ENCODE peak calls at places on chromosomes 16 and 17, in four cellular contexts. K, D, S and T are unnamed samples.

GRCh38 chr16:49575352-49576172 is 202.0 kb downstream of the C16orf78 start:
- DNase-seq in K (no peak), S (no peak), D (no peak), T (peak)

GRCh38 chr17:5422505-5422904 is 2.5 kb downstream of the RPAIN start:
- DNase-seq in D (no peak), K (no peak), S (no peak), T (no peak)

GRCh38 chr16:82016268-82016667 is 5.0 kb upstream of the SDR42E1 start:
- DNase-seq in K (peak), D (no peak), S (no peak), T (peak)

GRCh38 chr17:77003699-77004098 is 135.5 kb downstream of the MGAT5B start:
- DNase-seq in D (no peak), K (no peak), S (no peak), T (no peak)

GRCh38 chr16:1871974-1872635 is at the start of gene MEIOB:
- DNase-seq in S (peak), D (peak), K (peak), T (peak)

GRCh38 chr17:63378411-63379076 is 67.6 kb downstream of the CYB561 start:
- DNase-seq in K (no peak), S (no peak), D (no peak), T (no peak)

GRCh38 chr17:43449470-43450202 is 34.1 kb upstream of the DHX8 start:
- DNase-seq in D (no peak), S (no peak), K (no peak), T (peak)

GRCh38 chr17:32275060-32276042 is 9.7 kb downstream of the RHBDL3 start:
- DNase-seq in D (no peak), K (peak), S (no peak), T (peak)

GRCh38 chr17:199806-200603 is 18.6 kb upstream of the DOC2B start:
- DNase-seq in D (no peak), K (peak), S (no peak), T (no peak)

GRCh38 chr17:40014375-40014980 is 762 bp upstream of the CSF3 start:
- DNase-seq in K (peak), D (no peak), S (no peak), T (no peak)

GRCh38 chr17:40015998-40016691 is 905 bp downstream of the CSF3 start:
- DNase-seq in K (no peak), D (no peak), S (no peak), T (no peak)

GRCh38 chr17:40016692-40017000 is 1.4 kb downstream of the CSF3 start:
- DNase-seq in K (no peak), S (no peak), D (no peak), T (no peak)

GRCh38 chr17:40017422-40018080 is 2.3 kb downstream of the CSF3 start:
- DNase-seq in S (no peak), D (no peak), K (no peak), T (no peak)

DNA sequence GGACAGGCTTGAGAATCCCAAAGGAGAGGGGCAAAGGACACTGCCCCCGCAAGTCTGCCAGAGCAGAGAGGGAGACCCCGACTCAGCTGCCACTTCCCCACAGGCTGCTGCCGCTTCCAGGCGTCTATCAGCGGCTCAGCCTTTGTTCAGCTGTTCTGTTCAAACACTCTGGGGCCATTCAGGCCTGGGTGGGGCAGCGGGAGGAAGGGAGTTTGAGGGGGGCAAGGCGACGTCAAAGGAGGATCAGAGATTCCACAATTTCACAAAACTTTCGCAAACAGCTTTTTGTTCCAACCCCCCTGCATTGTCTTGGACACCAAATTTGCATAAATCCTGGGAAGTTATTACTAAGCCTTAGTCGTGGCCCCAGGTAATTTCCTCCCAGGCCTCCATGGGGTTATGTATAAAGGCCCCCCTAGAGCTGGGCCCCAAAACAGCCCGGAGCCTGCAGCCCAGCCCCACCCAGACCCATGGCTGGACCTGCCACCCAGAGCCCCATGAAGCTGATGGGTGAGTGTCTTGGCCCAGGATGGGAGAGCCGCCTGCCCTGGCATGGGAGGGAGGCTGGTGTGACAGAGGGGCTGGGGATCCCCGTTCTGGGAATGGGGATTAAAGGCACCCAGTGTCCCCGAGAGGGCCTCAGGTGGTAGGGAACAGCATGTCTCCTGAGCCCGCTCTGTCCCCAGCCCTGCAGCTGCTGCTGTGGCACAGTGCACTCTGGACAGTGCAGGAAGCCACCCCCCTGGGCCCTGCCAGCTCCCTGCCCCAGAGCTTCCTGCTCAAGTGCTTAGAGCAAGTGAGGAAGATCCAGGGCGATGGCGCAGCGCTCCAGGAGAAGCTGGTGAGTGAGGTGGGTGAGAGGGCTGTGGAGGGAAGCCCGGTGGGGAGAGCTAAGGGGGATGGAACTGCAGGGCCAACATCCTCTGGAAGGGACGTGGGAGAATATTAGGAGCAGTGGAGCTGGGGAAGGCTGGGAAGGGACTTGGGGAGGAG is at the start of gene CSF3:
- DNase-seq in S (peak), K (peak), D (no peak), T (peak)
- H2AFZ ChIP-seq in S (peak), K (peak), D (peak), T (no peak)

GRCh38 chr17:19533718-19534561 is at the start of gene SLC47A1:
- DNase-seq in S (peak), D (peak), K (peak), T (peak)
- H2AFZ ChIP-seq in S (peak), D (peak), K (peak), T (peak)

DNA sequence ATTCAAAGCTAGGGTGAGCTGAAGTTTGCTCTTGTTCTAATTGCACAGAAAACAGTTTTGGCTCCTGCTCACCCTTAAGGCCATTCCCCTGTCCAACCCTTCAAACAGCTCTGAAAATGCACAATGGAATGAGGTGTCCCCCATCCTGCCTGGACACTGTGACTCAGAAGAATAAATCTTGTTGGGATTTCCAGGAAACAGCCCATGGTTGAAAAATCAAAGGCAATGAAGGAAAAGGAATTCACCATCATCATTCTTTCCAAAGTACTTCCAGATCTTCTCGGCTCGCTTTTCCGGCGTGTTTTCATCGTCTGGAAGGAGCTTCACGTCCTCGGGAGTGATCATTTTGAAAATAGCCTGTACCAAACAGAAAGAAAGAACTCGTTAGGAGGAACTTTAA is 4.3 kb downstream of the RCVRN start:
- DNase-seq in S (no peak), D (no peak), K (no peak), T (no peak)
- H2AFZ ChIP-seq in S (no peak), D (no peak), K (no peak), T (no peak)

DNA sequence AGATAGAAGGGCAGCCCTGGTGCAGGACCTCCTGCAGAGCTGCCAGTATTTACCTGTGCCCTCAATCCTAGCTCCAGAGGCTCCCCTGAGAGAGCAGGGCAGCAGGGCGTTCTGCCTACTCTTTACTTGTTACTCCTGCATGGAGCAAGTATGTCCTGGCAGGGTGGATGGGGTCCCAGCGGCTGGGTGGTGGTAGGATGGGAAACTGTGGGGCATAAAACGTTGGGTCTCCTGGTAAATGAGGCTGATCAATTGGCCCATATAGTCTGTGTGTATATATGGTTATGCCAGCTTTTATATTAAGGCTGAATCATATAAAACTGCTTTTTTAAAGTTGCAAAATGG is 192.0 kb downstream of the NTN1 start:
- DNase-seq in S (no peak), D (no peak), K (no peak), T (no peak)
- H2AFZ ChIP-seq in S (no peak), D (no peak), K (no peak), T (no peak)

GRCh38 chr17:27072885-27073284 is 221.0 kb upstream of the WSB1 start:
- DNase-seq in D (no peak), S (no peak), K (no peak), T (no peak)

GRCh38 chr17:27078296-27078695 is 215.6 kb upstream of the WSB1 start:
- DNase-seq in D (no peak), K (no peak), S (no peak), T (no peak)

GRCh38 chr17:27081002-27081638 is 212.8 kb upstream of the WSB1 start:
- DNase-seq in S (no peak), K (no peak), D (no peak), T (no peak)

GRCh38 chr17:27079660-27080059 is 214.3 kb upstream of the WSB1 start:
- DNase-seq in D (no peak), K (no peak), S (no peak), T (no peak)

DNA sequence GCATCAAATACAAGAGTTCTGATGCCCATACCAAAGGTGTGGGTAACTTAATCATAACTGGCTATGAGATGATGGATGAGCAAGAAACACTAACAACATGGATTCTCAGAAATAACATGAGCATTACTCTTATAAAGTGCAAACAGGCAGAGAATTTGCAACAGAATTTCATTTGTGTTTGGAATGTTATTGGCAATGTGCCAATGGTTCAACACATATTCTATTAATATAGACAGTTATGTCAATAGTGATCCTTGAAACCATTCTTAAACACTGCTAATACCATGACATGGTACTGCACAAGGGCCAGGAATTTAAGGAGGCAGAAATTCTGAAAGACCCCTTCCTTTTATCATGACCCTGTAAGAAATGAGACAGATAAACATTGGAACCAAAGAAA is 217.1 kb upstream of the WSB1 start:
- DNase-seq in D (no peak), K (no peak), S (no peak), T (no peak)
- H2AFZ ChIP-seq in D (no peak), K (no peak), S (no peak), T (no peak)

DNA sequence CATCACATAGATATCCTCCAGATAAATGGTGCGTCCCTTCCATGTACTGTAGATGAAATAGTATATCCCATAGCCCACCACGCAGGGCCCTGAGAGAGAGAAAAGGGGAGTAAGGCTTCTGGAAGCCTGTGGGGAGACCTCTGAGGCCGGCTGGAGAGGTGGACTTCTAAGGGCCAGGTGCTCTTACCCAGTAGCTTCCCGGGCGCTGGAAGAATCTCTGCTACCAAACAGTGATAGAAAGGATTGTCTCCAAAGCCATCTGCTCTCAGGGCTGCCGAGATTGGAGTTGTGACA is 718 bp downstream of the SAT2 start:
- DNase-seq in D (no peak), S (no peak), K (no peak), T (no peak)
- H2AFZ ChIP-seq in D (peak), S (peak), K (peak), T (peak)